ENCODE peak calls at places on chromosomes 13 and 19, in five cellular contexts. Z, B, R, S and G are unnamed samples.

GRCh38 chr13:49428041-49428763 is 15.7 kb downstream of the CAB39L start:
- DNase-seq in Z (no peak), B (no peak), R (no peak), S (no peak), G (no peak)

GRCh38 chr13:99948907-99949656 is 22.5 kb downstream of the ZIC5 start:
- DNase-seq in Z (no peak), B (no peak), R (no peak), S (no peak), G (no peak)

GRCh38 chr13:79519252-79519651 is 38.3 kb downstream of the NDFIP2 start:
- DNase-seq in Z (no peak), B (no peak), R (no peak), S (no peak), G (no peak)

GRCh38 chr13:29905845-29906244 is 55.4 kb upstream of the UBL3 start:
- DNase-seq in Z (peak; percentile 71), B (no peak), R (no peak), S (no peak), G (no peak)

GRCh38 chr19:28966737-28967401 is 246.1 kb downstream of the UQCRFS1 start:
- DNase-seq in Z (no peak), B (no peak), R (no peak), S (no peak), G (no peak)

GRCh38 chr19:2273356-2274184 is 8.4 kb downstream of the PEAK3 start:
- DNase-seq in Z (peak; percentile 83), B (peak; percentile 97), R (peak; percentile 65), S (peak; percentile 95), G (peak; percentile 91)

GRCh38 chr13:113937497-113938140 is 36.3 kb downstream of the C13orf46 start:
- DNase-seq in Z (no peak), B (no peak), R (no peak), S (no peak), G (no peak)

GRCh38 chr13:90867336-90867683 is 480.2 kb upstream of the MIR17HG start:
- DNase-seq in Z (peak; percentile 37), B (peak; percentile 8), R (peak; percentile 70), S (peak; percentile 52), G (peak; percentile 59)

GRCh38 chr13:106599875-106600797 is 32.2 kb upstream of the ARGLU1 start:
- DNase-seq in Z (no peak), B (no peak), R (no peak), S (no peak), G (no peak)

GRCh38 chr13:106098778-106099177 is 436.7 kb downstream of the EFNB2 start:
- DNase-seq in Z (no peak), B (no peak), R (no peak), S (no peak), G (no peak)

GRCh38 chr13:106503272-106503671 is 32.2 kb downstream of the EFNB2 start:
- DNase-seq in Z (no peak), B (no peak), R (no peak), S (no peak), G (no peak)

GRCh38 chr13:73210218-73210883 is 151.5 kb downstream of the KLF5 start:
- DNase-seq in Z (no peak), B (no peak), R (no peak), S (no peak), G (no peak)

GRCh38 chr19:18117692-18118378 is 20.3 kb downstream of the MAST3 start:
- DNase-seq in Z (peak; percentile 95), B (peak; percentile 99), R (peak; percentile 90), S (peak; percentile 95), G (peak; percentile 95)

GRCh38 chr19:46718157-46718933 is 1.4 kb upstream of the PRKD2 start:
- DNase-seq in Z (peak; percentile 45), B (peak; percentile 68), R (no peak), S (no peak), G (peak; percentile 79)

GRCh38 chr13:99812611-99813010 is 159.0 kb downstream of the ZIC5 start:
- DNase-seq in Z (no peak), B (no peak), R (no peak), S (peak; percentile 98), G (no peak)

GRCh38 chr19:46868444-46868843 is 7.6 kb downstream of the ARHGAP35 start:
- DNase-seq in Z (no peak), B (no peak), R (no peak), S (no peak), G (no peak)

GRCh38 chr19:32456406-32456805 is 50.8 kb downstream of the DPY19L3 start:
- DNase-seq in Z (no peak), B (no peak), R (no peak), S (no peak), G (no peak)

GRCh38 chr19:32460476-32460875 is 54.9 kb downstream of the DPY19L3 start:
- DNase-seq in Z (no peak), B (no peak), R (no peak), S (no peak), G (no peak)

GRCh38 chr19:32457540-32457939 is 52.0 kb downstream of the DPY19L3 start:
- DNase-seq in Z (no peak), B (no peak), R (no peak), S (no peak), G (no peak)

GRCh38 chr19:32459199-32459865 is 53.8 kb downstream of the DPY19L3 start:
- DNase-seq in Z (no peak), B (no peak), R (no peak), S (no peak), G (no peak)

DNA sequence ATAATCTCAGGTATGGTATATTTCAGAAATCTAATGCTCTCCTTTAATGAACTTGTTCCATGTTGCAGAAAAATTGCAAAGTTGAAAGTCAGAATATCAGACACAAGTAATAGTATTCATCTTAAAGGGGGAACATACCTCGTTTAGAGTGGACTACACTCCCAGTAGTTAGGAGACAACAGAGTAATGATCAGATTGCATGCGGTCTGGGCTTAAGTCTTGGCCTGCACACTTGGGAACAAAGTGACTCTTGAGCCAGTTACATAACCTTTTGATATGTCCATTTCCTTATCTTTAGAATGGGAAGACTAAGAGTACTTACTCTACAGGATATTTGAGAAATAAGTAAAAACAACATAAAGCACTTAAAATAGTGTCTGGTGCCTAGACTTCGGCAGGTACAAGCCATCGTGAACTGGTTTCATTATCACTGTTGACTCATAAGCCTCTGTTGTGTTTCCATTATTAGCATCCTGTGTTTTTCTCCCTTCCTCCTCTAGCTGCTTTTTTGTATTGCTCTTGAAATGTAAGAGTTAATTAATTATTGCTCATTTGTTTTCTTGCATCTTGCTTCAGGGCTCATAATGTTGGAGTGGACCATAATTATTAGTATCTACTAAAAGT is 53.0 kb downstream of the DPY19L3 start:
- DNase-seq in Z (no peak), B (no peak), R (no peak), S (no peak), G (no peak)
- TF ChIP-seq POLR2A in Z (no peak), B (no peak), R (no peak), S (no peak), G (no peak)

GRCh38 chr13:110559429-110559943 is 2.0 kb downstream of the RAB20 start:
- DNase-seq in Z (peak; percentile 91), B (no peak), R (peak; percentile 69), S (no peak), G (no peak)
- TF ChIP-seq POLR2A in Z (no peak), B (no peak), R (peak; percentile 20), S (no peak), G (no peak)

GRCh38 chr19:40266912-40267600 is 18.1 kb downstream of the AKT2 start:
- DNase-seq in Z (no peak), B (no peak), R (no peak), S (no peak), G (no peak)
- TF ChIP-seq POLR2A in Z (no peak), B (no peak), R (no peak), S (no peak), G (no peak)

DNA sequence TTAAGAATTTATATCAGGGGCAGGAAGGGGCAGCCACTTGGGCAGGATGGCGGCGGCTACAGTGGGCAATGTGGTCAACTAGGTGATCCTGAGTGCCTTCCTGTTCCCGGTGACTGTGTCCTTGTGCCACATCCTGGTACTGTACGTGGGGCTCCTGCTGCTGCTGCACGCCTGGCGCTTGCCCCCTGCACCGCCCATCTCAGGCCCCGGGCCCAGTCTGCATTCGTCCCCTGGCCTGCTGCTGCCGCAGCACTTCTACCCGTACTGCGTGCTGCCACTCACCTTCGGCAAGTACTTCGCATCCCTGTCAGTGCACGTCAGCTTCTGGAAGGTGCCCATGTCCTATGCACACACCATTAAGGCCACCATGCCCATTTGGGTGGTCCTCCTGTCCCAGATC is 40.1 kb downstream of the IFT88 start:
- DNase-seq in Z (no peak), B (no peak), R (no peak), S (no peak), G (no peak)
- TF ChIP-seq POLR2A in Z (no peak), B (no peak), R (no peak), S (no peak), G (no peak)

GRCh38 chr19:48645652-48646191 is at the start of gene CA11:
- DNase-seq in Z (no peak), B (no peak), R (peak; percentile 62), S (no peak), G (no peak)

GRCh38 chr19:48648134-48648533 is 2.1 kb upstream of the CA11 start:
- DNase-seq in Z (no peak), B (no peak), R (no peak), S (no peak), G (no peak)

GRCh38 chr19:48646912-48647216 is 877 bp upstream of the CA11 start:
- DNase-seq in Z (no peak), B (no peak), R (no peak), S (no peak), G (no peak)

GRCh38 chr19:48644839-48645651 is 942 bp downstream of the CA11 start:
- DNase-seq in Z (peak; percentile 83), B (no peak), R (peak; percentile 81), S (no peak), G (peak; percentile 88)

GRCh38 chr19:48646192-48646911 is 365 bp upstream of the CA11 start:
- DNase-seq in Z (peak; percentile 91), B (peak; percentile 95), R (peak; percentile 94), S (peak; percentile 70), G (peak; percentile 86)
- TF ChIP-seq POLR2A in Z (no peak), B (no peak), R (peak; percentile 14), S (no peak), G (no peak)

DNA sequence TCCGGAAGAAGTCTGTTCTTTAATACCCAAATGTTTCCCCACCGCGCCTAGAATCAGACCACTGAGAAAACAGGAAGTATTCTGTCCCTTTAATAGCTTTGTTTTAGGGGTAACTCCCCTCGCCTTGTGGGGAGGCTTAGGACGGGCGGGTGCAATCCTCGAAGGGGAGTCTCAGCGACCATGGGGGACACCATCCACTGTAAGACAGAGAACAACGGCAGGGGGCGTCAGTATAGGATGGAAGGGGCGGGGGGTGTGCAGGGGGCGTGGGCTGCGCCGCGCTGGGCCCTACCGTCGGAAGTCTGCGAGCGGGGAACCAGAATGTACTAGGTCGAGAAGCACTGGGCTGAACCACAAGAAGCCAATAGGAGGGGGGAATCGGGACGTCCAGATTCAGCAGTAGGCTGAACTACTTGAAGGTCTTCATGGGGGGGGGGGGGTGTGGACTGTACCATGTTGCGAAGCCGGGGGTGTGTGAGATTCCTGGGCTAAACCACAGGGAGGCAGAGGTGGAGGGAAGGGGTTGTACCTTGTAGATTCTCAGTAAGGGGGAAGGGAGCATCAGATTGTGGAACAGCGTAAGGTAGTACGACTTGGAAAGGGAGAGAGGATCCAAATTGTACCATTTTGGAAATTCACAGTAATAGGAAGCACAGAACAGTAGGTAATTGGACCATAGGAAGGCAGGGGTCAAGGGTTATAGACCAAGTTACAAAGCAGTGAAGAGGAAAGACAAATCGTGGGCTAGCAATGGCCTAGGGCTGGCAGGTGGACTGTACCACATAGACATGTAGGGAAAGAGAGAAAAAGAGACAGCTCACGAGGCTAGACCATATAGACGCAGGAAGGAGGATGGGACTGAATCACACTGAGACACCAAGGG is 1.0 kb upstream of the DBP start:
- DNase-seq in Z (peak; percentile 83), B (peak; percentile 69), R (peak; percentile 93), S (no peak), G (peak; percentile 86)
- TF ChIP-seq POLR2A in Z (no peak), B (no peak), R (peak; percentile 51), S (peak; percentile 6), G (no peak)